ENCODE peak calls at places on chromosomes 3 and 15, in six cellular contexts. G is GM12891, V is GM12878, T is H1, C is K562, Z is HepG2. R is an unnamed sample.

GRCh38 chr15:90994059-90994416 is 297 bp downstream of the PRC1 start:
- DNase-seq in G (no peak), V (no peak), T (no peak), C (peak), Z (no peak), R (peak)

GRCh38 chr3:194488007-194488742 is 1.4 kb upstream of the ATP13A3 start:
- DNase-seq in G (no peak), V (no peak), T (no peak), C (peak), Z (no peak), R (no peak)

GRCh38 chr3:177615015-177615414 is 417.7 kb upstream of the TBL1XR1 start:
- DNase-seq in G (no peak), V (no peak), T (no peak), C (peak), Z (peak), R (no peak)

GRCh38 chr3:69879051-69879450 is 120.5 kb upstream of the SAMMSON start:
- DNase-seq in G (no peak), V (no peak), T (no peak), C (no peak), Z (no peak), R (no peak)

GRCh38 chr15:81107889-81108288 is 26.2 kb upstream of the CFAP161 start:
- DNase-seq in G (no peak), V (no peak), T (no peak), C (peak), Z (no peak), R (no peak)

GRCh38 chr15:72421484-72421883 is 23.4 kb downstream of the TMEM202 start:
- DNase-seq in G (no peak), V (no peak), T (no peak), C (no peak), Z (no peak), R (no peak)

GRCh38 chr3:124786491-124787241 is 56.4 kb downstream of the UMPS start:
- DNase-seq in G (no peak), V (no peak), T (no peak), C (no peak), Z (no peak), R (no peak)

GRCh38 chr3:13753926-13754325 is 125.9 kb downstream of the WNT7A start:
- DNase-seq in G (no peak), V (no peak), T (no peak), C (no peak), Z (no peak), R (no peak)

GRCh38 chr15:98760112-98760826 is 111.9 kb downstream of the IGF1R start:
- DNase-seq in G (no peak), V (no peak), T (no peak), C (no peak), Z (no peak), R (no peak)

GRCh38 chr15:32864841-32865240 is 147.0 kb downstream of the GREM1 start:
- DNase-seq in G (no peak), V (no peak), T (no peak), C (no peak), Z (no peak), R (no peak)

GRCh38 chr15:88802991-88803240 is 320 bp upstream of the ACAN start:
- DNase-seq in G (peak), V (no peak), T (peak), C (no peak), Z (no peak), R (no peak)

GRCh38 chr3:30679045-30679444 is 72.6 kb downstream of the TGFBR2 start:
- DNase-seq in G (no peak), V (no peak), T (no peak), C (no peak), Z (no peak), R (no peak)

GRCh38 chr15:66960519-66960918 is 104.9 kb upstream of the SMAD3 start:
- DNase-seq in G (no peak), V (no peak), T (no peak), C (no peak), Z (no peak), R (no peak)

GRCh38 chr15:77004189-77004588 is 9.3 kb downstream of the PSTPIP1 start:
- DNase-seq in G (no peak), V (no peak), T (no peak), C (no peak), Z (no peak), R (no peak)

GRCh38 chr3:30097022-30097650 is 509.3 kb upstream of the TGFBR2 start:
- DNase-seq in G (no peak), V (no peak), T (no peak), C (no peak), Z (no peak), R (no peak)

GRCh38 chr3:149969110-149969944 is 1.4 kb downstream of the PFN2 start:
- DNase-seq in G (no peak), V (no peak), T (no peak), C (peak), Z (peak), R (no peak)

GRCh38 chr3:82496890-82497560 is 735.6 kb upstream of the GBE1 start:
- DNase-seq in G (no peak), V (no peak), T (no peak), C (peak), Z (peak), R (no peak)

GRCh38 chr3:195042741-195043611 is 228.0 kb downstream of the XXYLT1 start:
- DNase-seq in G (no peak), V (no peak), T (peak), C (no peak), Z (no peak), R (no peak)

GRCh38 chr3:13021934-13022265 is 51.3 kb downstream of the IQSEC1 start:
- DNase-seq in G (no peak), V (no peak), T (no peak), C (no peak), Z (no peak), R (no peak)

GRCh38 chr15:80835338-80835737 is 56.2 kb downstream of the CEMIP start:
- DNase-seq in G (no peak), V (no peak), T (peak), C (no peak), Z (peak), R (no peak)

GRCh38 chr3:24096695-24097290 is 151.7 kb downstream of the NR1D2 start:
- DNase-seq in G (no peak), V (no peak), T (no peak), C (no peak), Z (no peak), R (no peak)

GRCh38 chr3:131458653-131459052 is 44.1 kb downstream of the MRPL3 start:
- DNase-seq in G (no peak), V (no peak), T (no peak), C (no peak), Z (no peak), R (no peak)

GRCh38 chr3:14428087-14429067 is 26.0 kb downstream of the SLC6A6 start:
- DNase-seq in G (no peak), V (no peak), T (no peak), C (no peak), Z (no peak), R (no peak)

GRCh38 chr3:157542711-157543485 is 39.7 kb upstream of the VEPH1 start:
- DNase-seq in G (no peak), V (no peak), T (peak), C (no peak), Z (no peak), R (no peak)

GRCh38 chr3:130760922-130761321 is 14.3 kb upstream of the PIK3R4 start:
- DNase-seq in G (no peak), V (no peak), T (no peak), C (no peak), Z (no peak), R (no peak)

GRCh38 chr15:82046668-82047492 is 1.1 kb upstream of the MEX3B start:
- DNase-seq in G (peak), V (no peak), T (peak), C (peak), Z (peak), R (peak)

GRCh38 chr15:27638950-27639349 is 460.2 kb downstream of the OCA2 start:
- DNase-seq in G (no peak), V (no peak), T (no peak), C (no peak), Z (no peak), R (no peak)

GRCh38 chr3:71397046-71397445 is 186.5 kb downstream of the FOXP1 start:
- DNase-seq in G (no peak), V (no peak), T (no peak), C (peak), Z (peak), R (no peak)
- TF ChIP-seq TAF1 in G (no peak), V (no peak), T (no peak), C (no peak), Z (no peak), R (no peak)

DNA sequence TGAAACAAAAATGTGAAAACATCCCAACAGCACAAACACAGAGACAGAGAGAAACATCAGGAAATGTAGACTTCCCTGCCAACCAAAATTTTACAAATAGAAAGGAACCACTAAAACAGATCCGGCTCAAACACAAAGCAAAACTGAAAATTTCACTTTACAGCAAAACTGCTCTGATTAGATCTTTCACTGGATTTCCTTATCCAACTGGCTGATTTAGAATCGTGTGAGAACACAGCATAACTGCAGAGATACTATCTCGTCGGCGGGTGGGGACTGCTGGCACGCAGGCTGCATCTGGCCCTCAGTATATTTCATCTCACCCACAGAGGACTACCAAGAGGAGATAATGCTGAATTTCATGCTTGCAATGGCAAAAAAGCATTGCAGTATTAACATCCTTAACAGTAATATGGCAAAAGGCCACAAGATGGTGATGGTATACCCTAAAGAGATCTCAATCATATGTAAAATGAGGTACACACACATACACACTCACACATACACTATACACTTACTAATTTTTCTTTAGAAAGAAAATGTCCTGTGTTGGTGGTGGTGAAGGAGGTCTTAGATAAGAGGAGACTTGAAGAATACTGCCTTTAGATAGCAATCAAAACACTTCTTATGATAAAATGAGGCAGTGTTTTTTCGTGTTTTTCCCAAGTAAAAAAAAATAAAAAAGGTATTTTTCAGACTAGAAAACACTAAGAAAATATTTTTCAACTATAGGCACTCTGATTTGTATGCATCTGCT is 10.6 kb upstream of the LEO1 start:
- DNase-seq in G (peak), V (peak), T (no peak), C (no peak), Z (peak), R (peak)
- TF ChIP-seq POLR2A in G (no peak), V (peak), T (no peak), C (no peak), Z (no peak), R (peak)

GRCh38 chr3:46934508-46935167 is 41.9 kb downstream of the CCDC12 start:
- DNase-seq in G (no peak), V (no peak), T (no peak), C (no peak), Z (no peak), R (no peak)
- TF ChIP-seq TAF1 in G (no peak), V (no peak), T (no peak), C (no peak), Z (no peak), R (no peak)

GRCh38 chr3:56680054-56680453 is 3.0 kb downstream of the TASOR start:
- DNase-seq in G (no peak), V (no peak), T (no peak), C (no peak), Z (no peak), R (no peak)

GRCh38 chr3:56684029-56684428 is 964 bp upstream of the TASOR start:
- DNase-seq in G (no peak), V (no peak), T (no peak), C (no peak), Z (no peak), R (no peak)

GRCh38 chr3:56682458-56683121 is 475 bp downstream of the TASOR start:
- DNase-seq in G (peak), V (peak), T (peak), C (peak), Z (peak), R (peak)

GRCh38 chr3:56681963-56682457 is 1.1 kb downstream of the TASOR start:
- DNase-seq in G (no peak), V (no peak), T (no peak), C (no peak), Z (no peak), R (no peak)

GRCh38 chr3:56683122-56683817 is at the start of gene TASOR:
- DNase-seq in G (peak), V (no peak), T (peak), C (peak), Z (peak), R (peak)
- TF ChIP-seq POLR2A in G (no peak), V (peak), T (peak), C (no peak), Z (peak), R (peak)

GRCh38 chr15:100338247-100338646 is 3.5 kb downstream of the ADAMTS17 start:
- DNase-seq in G (no peak), V (no peak), T (no peak), C (no peak), Z (no peak), R (no peak)

GRCh38 chr15:100337422-100338044 is 4.2 kb downstream of the ADAMTS17 start:
- DNase-seq in G (no peak), V (no peak), T (no peak), C (no peak), Z (no peak), R (no peak)

GRCh38 chr15:100339999-100340398 is 1.8 kb downstream of the ADAMTS17 start:
- DNase-seq in G (no peak), V (no peak), T (no peak), C (no peak), Z (no peak), R (no peak)

GRCh38 chr15:100340721-100341661 is 784 bp downstream of the ADAMTS17 start:
- DNase-seq in G (no peak), V (no peak), T (no peak), C (no peak), Z (no peak), R (no peak)

DNA sequence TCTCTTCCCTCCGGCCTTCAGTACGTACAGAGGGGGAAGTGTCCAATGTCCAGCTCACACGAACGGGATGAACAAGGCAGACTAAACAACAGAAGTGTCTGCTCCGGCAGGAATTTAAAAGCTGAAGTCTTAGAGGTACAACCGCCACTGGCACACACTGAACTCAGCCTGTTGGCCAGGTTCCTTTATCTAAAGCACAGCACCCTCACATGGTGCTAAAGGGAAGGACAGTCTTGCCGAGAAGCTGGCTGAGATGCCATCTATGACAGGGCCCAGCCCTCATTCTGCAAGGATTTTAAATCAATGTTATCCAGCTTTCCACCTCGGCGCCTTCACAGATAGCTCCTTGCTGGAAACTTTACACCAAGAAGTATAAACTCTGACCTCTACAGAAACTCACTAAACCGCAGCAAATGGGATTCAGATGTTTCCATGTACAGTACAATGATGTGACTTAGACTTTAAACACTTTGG is 2.8 kb downstream of the ADAMTS17 start:
- DNase-seq in G (no peak), V (no peak), T (peak), C (peak), Z (peak), R (no peak)
- TF ChIP-seq TAF1 in G (no peak), V (no peak), T (no peak), C (no peak), Z (no peak), R (no peak)

GRCh38 chr3:147393261-147393964 is 12.9 kb downstream of the ZIC4 start:
- DNase-seq in G (no peak), V (no peak), T (peak), C (no peak), Z (no peak), R (no peak)
- TF ChIP-seq POLR2A in G (no peak), V (no peak), T (peak), C (no peak), Z (no peak), R (no peak)

DNA sequence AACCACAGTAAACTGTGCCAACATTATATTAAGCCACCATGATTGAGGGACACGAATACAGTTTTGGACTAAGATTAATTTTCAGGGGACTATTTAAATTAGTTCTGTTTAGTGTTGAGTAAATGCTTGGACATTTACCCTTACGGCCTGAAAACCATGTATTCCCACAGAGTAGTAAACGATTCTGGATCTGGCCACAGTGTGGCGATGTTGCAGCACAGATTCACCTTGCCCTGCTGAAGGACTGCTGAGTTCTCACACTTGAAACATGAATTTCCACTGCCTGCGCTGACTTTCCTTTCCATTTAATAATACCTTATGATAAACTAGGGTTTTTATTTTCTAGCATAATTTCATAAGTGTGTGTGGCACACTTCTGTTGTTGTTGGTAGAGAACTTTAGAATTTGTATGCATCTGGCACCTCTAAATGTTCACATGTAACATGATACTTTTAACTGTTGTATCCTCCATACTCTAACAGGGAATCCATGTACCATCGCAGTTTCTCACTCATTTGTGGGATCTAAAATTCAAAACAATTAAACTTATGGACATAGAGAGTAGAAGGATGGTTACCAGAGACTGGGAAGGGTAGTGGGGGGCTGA is 53.9 kb downstream of the C3orf38 start:
- DNase-seq in G (peak), V (peak), T (peak), C (peak), Z (peak), R (peak)
- TF ChIP-seq TAF1 in G (no peak), V (no peak), T (no peak), C (no peak), Z (no peak), R (no peak)

GRCh38 chr3:52456169-52456799 is 880 bp downstream of the NISCH start:
- DNase-seq in G (no peak), V (no peak), T (peak), C (peak), Z (no peak), R (no peak)

GRCh38 chr3:52454235-52454937 is 545 bp upstream of the TNNC1 start:
- DNase-seq in G (no peak), V (no peak), T (no peak), C (no peak), Z (no peak), R (no peak)

GRCh38 chr3:52454938-52455282 is 494 bp upstream of the NISCH start:
- DNase-seq in G (no peak), V (no peak), T (no peak), C (no peak), Z (no peak), R (no peak)

GRCh38 chr3:52456800-52457183 is 1.4 kb downstream of the NISCH start:
- DNase-seq in G (no peak), V (no peak), T (no peak), C (no peak), Z (no peak), R (no peak)

GRCh38 chr3:52455283-52456168 is at the start of gene NISCH:
- DNase-seq in G (peak), V (peak), T (peak), C (peak), Z (peak), R (peak)
- TF ChIP-seq POLR2A in G (peak), V (peak), T (peak), C (peak), Z (no peak), R (peak)

GRCh38 chr15:71366926-71367325 is 251.7 kb downstream of the THSD4 start:
- DNase-seq in G (no peak), V (no peak), T (no peak), C (no peak), Z (peak), R (no peak)

GRCh38 chr15:71362987-71363968 is 248.0 kb downstream of the THSD4 start:
- DNase-seq in G (no peak), V (no peak), T (no peak), C (no peak), Z (no peak), R (no peak)

GRCh38 chr15:71366522-71366921 is 251.3 kb downstream of the THSD4 start:
- DNase-seq in G (no peak), V (no peak), T (no peak), C (no peak), Z (no peak), R (no peak)

GRCh38 chr15:71362556-71362955 is 247.3 kb downstream of the THSD4 start:
- DNase-seq in G (no peak), V (no peak), T (no peak), C (no peak), Z (no peak), R (no peak)

GRCh38 chr15:71364117-71364584 is 248.9 kb downstream of the THSD4 start:
- DNase-seq in G (no peak), V (no peak), T (no peak), C (no peak), Z (no peak), R (no peak)
- TF ChIP-seq TAF1 in G (no peak), V (no peak), T (no peak), C (no peak), Z (no peak), R (no peak)

GRCh38 chr15:64387562-64388168 is at the start of gene TRIP4:
- DNase-seq in G (peak), V (peak), T (peak), C (peak), Z (peak), R (peak)
- TF ChIP-seq POLR2A in G (peak), V (peak), T (peak), C (peak), Z (peak), R (peak)